ENCODE peak calls at places on chromosomes 16 and 17, in ten cellular contexts. J is upper lobe of right lung; T is uterus; D is gastrocnemius medialis; E is pancreas; Y is fibroblast of lung; I is CD4-positive, alpha-beta T cell; G is RWPE1; X is heart left ventricle; M is A673. R is an unnamed sample.

GRCh38 chr17:82200743-82201497 is 11.7 kb downstream of the CCDC57 start:
- DNase-seq in G (no peak), E (no peak), X (no peak), Y (no peak), I (peak; percentile 45), D (no peak), J (no peak), T (no peak), M (no peak), R (no peak)

GRCh38 chr17:50033316-50033715 is 22.6 kb upstream of the ITGA3 start:
- DNase-seq in M (no peak), J (no peak), Y (peak; percentile 82), E (no peak), G (no peak), X (no peak), I (no peak), T (no peak), D (no peak), R (no peak)

GRCh38 chr17:75808905-75809621 is 24.5 kb downstream of the UNK start:
- DNase-seq in X (peak; percentile 85), J (no peak), D (peak; percentile 68), I (no peak), E (no peak), T (peak; percentile 78), Y (peak; percentile 42), M (peak; percentile 44), G (peak; percentile 31), R (peak; percentile 61)

GRCh38 chr17:81365148-81365600 is 30.1 kb upstream of the BAHCC1 start:
- DNase-seq in X (peak; percentile 68), G (peak; percentile 73), E (peak; percentile 76), T (peak; percentile 70), I (no peak), M (peak; percentile 63), J (peak; percentile 90), Y (peak; percentile 76), D (peak; percentile 62), R (no peak)

GRCh38 chr16:59719121-59719520 is 985.0 kb upstream of the GOT2 start:
- DNase-seq in T (no peak), M (no peak), D (no peak), J (no peak), I (no peak), Y (peak; percentile 35), X (no peak), G (no peak), E (no peak), R (no peak)

GRCh38 chr16:66091462-66091861 is 275.0 kb upstream of the CDH5 start:
- DNase-seq in J (no peak), G (no peak), I (no peak), E (no peak), Y (peak; percentile 58), T (no peak), X (no peak), M (no peak), D (no peak), R (no peak)

GRCh38 chr17:38883592-38884526 is 14.0 kb downstream of the LASP1 start:
- DNase-seq in X (no peak), I (no peak), M (no peak), T (no peak), J (no peak), Y (no peak), D (no peak), E (no peak), G (no peak), R (no peak)

GRCh38 chr17:34728771-34729310 is 149.5 kb downstream of the TMEM132E start:
- DNase-seq in T (no peak), E (no peak), Y (no peak), J (no peak), I (no peak), M (no peak), D (no peak), X (no peak), G (no peak), R (no peak)

GRCh38 chr17:1989135-1989534 is 36.0 kb downstream of the RTN4RL1 start:
- DNase-seq in M (no peak), G (peak; percentile 87), J (no peak), D (no peak), I (no peak), X (no peak), Y (peak; percentile 89), E (no peak), T (peak; percentile 39), R (no peak)

GRCh38 chr16:68200120-68200783 is 35.7 kb downstream of the ESRP2 start:
- DNase-seq in M (no peak), T (no peak), J (no peak), D (no peak), X (no peak), E (no peak), Y (peak; percentile 41), I (no peak), G (peak; percentile 19), R (no peak)

DNA sequence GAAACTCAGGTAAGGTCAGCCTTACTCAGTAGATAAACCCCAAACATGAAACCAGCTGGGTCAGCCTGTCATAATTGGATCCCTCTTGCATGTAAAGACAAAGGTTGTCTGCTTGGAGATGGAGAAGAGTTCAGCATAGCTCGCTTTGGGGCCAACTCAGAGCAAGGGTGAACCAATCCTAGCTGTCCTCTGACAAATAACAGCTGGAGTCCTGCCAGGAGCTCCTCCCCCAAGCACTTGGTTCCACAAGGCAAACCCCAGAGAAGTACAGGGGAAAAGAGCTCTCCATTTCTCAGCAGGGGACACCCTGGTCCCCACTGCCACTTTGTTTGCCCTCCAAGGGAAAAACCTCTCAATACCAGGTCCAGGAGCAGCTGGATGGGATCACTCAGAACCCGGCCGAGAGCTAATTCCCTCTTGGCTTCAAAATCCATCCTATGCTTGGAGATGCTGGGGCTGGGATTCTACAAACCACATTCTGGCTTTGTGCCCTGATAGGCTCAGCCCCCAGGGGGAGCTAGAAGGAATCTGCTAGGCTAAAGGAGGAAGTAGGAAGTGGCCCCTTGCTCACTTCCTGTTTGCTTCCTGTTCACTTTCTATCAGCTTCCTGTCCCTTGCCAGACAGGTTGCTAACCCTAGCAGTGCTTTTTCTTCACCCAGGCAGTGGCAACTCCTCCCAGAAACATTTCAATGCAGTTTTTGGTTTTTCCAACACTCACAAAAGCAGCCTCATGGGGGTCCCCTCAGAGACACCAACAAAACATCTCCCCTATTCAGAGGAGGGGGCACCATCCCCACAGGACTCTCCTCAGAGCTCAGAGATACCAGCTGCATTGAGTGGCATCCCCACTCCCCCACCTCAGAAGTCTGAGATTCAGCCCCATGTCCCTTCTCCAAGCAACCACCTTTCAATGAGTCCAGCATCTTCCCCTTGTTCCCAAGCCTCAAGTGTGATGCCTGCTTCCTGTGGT is 30.7 kb downstream of the CDRT4 start:
- DNase-seq in M (peak; percentile 69), Y (peak; percentile 86), D (peak; percentile 71), G (no peak), J (no peak), I (no peak), T (peak; percentile 82), E (no peak), X (peak; percentile 91), R (peak; percentile 76)
- TF ChIP-seq CTCF in M (peak; percentile 42), Y (peak; percentile 24), D (no peak), G (no peak), J (peak; percentile 43), I (peak; percentile 18), T (no peak), E (no peak), X (peak; percentile 38), R (peak; percentile 55)

GRCh38 chr17:37737971-37738370 is 6.9 kb downstream of the HNF1B start:
- DNase-seq in J (no peak), X (no peak), M (no peak), D (no peak), G (no peak), E (no peak), T (no peak), I (no peak), Y (peak; percentile 28), R (no peak)
- H3K27ac ChIP-seq in J (no peak overlapping the region), X (no peak overlapping the region), M (no peak overlapping the region), D (no peak overlapping the region), G (no peak overlapping the region), E (no peak overlapping the region), T (no peak overlapping the region), I (no peak overlapping the region), Y (no peak overlapping the region), R (no peak overlapping the region)

GRCh38 chr16:85172465-85173071 is 60.3 kb upstream of the CIBAR2 start:
- DNase-seq in E (peak; percentile 71), Y (peak; percentile 49), D (peak; percentile 81), I (no peak), X (peak; percentile 67), G (no peak), T (no peak), M (peak; percentile 77), J (no peak), R (no peak)
- TF ChIP-seq CTCF in E (peak; percentile 28), Y (peak; percentile 15), D (peak; percentile 65), I (no peak), X (peak; percentile 26), G (no peak), T (no peak), M (peak; percentile 71), J (peak; percentile 31), R (peak; percentile 64)

GRCh38 chr17:601462-602303 is 113.0 kb downstream of the VPS53 start:
- DNase-seq in Y (peak; percentile 80), M (peak; percentile 10), I (no peak), G (no peak), D (peak; percentile 34), E (no peak), T (peak; percentile 63), X (no peak), J (no peak), R (no peak)

GRCh38 chr17:600576-601301 is 113.9 kb downstream of the VPS53 start:
- DNase-seq in G (no peak), M (peak; percentile 3), I (no peak), X (no peak), J (no peak), D (no peak), Y (peak; percentile 43), E (no peak), T (peak; percentile 63), R (no peak)

GRCh38 chr17:596287-596686 is 118.4 kb downstream of the VPS53 start:
- DNase-seq in E (no peak), J (no peak), Y (no peak), D (no peak), M (no peak), G (peak; percentile 4), X (no peak), I (no peak), T (no peak), R (no peak)

GRCh38 chr17:602436-602835 is 112.2 kb downstream of the VPS53 start:
- DNase-seq in T (no peak), E (no peak), X (no peak), G (no peak), I (no peak), Y (no peak), M (no peak), J (no peak), D (peak; percentile 63), R (no peak)

DNA sequence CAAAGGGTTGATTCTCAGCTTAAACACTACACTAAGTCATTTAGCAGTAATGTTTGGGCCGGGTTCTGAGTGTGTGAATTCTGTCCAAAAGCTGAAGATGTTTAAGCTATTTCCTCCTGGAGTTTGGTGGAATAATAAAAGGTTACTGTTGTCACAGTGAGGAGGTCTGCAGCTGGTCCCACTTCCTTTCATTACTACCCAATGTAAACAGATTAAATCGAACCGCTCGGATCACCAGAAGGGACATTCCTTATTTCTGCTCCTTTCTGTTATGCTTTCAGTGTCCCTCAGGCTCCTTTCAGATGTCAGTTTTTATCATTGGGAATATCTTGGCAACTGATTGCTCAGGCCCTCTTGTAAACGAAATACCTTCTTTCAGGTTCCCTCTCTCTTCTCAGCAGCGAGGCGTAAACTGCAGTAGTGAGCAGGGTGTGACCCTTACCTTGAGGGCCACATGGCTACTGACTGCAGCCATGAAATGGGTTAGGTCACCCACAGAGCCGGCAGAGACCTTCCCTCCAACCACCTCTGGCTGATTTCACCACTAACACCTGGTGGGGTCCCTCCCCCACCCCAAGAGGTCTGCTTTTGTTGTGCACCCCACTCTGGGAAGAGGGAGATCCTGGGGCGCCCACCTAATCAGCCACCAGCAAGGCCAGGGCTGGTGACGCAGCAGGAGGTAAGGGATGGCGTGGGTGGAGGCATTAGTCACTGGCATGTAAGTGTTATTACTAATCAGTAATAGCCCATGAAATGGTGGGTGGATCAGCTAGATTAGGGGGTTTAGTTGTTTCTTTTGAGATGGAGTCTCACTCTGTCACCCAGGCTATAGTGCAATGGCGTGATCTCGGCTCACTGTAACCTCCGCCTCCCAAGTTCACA is 117.6 kb downstream of the VPS53 start:
- DNase-seq in D (no peak), I (no peak), Y (peak; percentile 28), M (peak; percentile 81), T (no peak), E (no peak), J (no peak), G (peak; percentile 86), X (no peak), R (no peak)
- H3K27ac ChIP-seq in D (no peak overlapping the region), I (no peak overlapping the region), Y (peak overlapping the region; percentile 15), M (peak overlapping the region; percentile 54), T (no peak overlapping the region), E (no peak overlapping the region), J (no peak overlapping the region), G (peak overlapping the region; percentile 29), X (peak overlapping the region; percentile 16), R (peak overlapping the region; percentile 35)